ENCODE peak calls at places on chromosomes 3 and 15, in seven cellular contexts. Y, J, V, Q, L, C and R are unnamed samples.

GRCh38 chr3:13501056-13501455 is 20.9 kb downstream of the HDAC11 start:
- DNase-seq in Y (no peak), J (no peak), V (peak), Q (no peak), L (no peak), C (no peak), R (no peak)

GRCh38 chr15:38042707-38043445 is 108.4 kb downstream of the TMCO5A start:
- DNase-seq in Y (no peak), J (no peak), V (no peak), Q (no peak), L (no peak), C (no peak), R (no peak)

GRCh38 chr3:193837347-193837827 is 244.4 kb downstream of the OPA1 start:
- DNase-seq in Y (no peak), J (no peak), V (no peak), Q (no peak), L (peak), C (no peak), R (no peak)

GRCh38 chr15:36024066-36024465 is 478.1 kb upstream of the DPH6 start:
- DNase-seq in Y (no peak), J (no peak), V (no peak), Q (no peak), L (no peak), C (no peak), R (no peak)

GRCh38 chr3:111846717-111847116 is 12.3 kb upstream of the PHLDB2 start:
- DNase-seq in Y (peak), J (no peak), V (no peak), Q (peak), L (no peak), C (peak), R (no peak)

GRCh38 chr3:184361532-184361931 is at the start of the genes CLCN2 and POLR2H:
- DNase-seq in Y (no peak), J (peak), V (peak), Q (no peak), L (no peak), C (no peak), R (peak)

GRCh38 chr15:33706173-33706572 is 262.1 kb upstream of the CHRM5 start:
- DNase-seq in Y (no peak), J (no peak), V (no peak), Q (no peak), L (no peak), C (no peak), R (no peak)

GRCh38 chr15:29233566-29233965 is 36.1 kb downstream of the NSMCE3 start:
- DNase-seq in Y (no peak), J (no peak), V (no peak), Q (no peak), L (no peak), C (no peak), R (no peak)

GRCh38 chr15:41487376-41487775 is 6.3 kb upstream of the ITPKA start:
- DNase-seq in Y (no peak), J (no peak), V (no peak), Q (no peak), L (no peak), C (no peak), R (no peak)

GRCh38 chr15:44530653-44531052 is 6.3 kb upstream of the EIF3J start:
- DNase-seq in Y (no peak), J (no peak), V (no peak), Q (no peak), L (no peak), C (no peak), R (no peak)

GRCh38 chr15:80182611-80183210 is 29.9 kb downstream of the FAH start:
- DNase-seq in Y (peak), J (no peak), V (peak), Q (peak), L (no peak), C (peak), R (no peak)

GRCh38 chr15:89217686-89218376 is 3.5 kb downstream of the RLBP1 start:
- DNase-seq in Y (no peak), J (no peak), V (no peak), Q (no peak), L (no peak), C (no peak), R (no peak)

GRCh38 chr3:141000027-141000663 is 51.0 kb upstream of the SPSB4 start:
- DNase-seq in Y (no peak), J (peak), V (peak), Q (peak), L (no peak), C (peak), R (no peak)